ENCODE peak calls at places on chromosome 19, in four cellular contexts. Y, G, D and N are unnamed samples.

GRCh38 chr19:14682084-14682483 is 7.4 kb upstream of the ADGRE3 start:
- ATAC-seq in Y (no peak), D (no peak), G (no peak), N (no peak)

GRCh38 chr19:15300533-15301194 is 31.7 kb downstream of the BRD4 start:
- ATAC-seq in Y (peak), D (no peak), G (no peak), N (no peak)

GRCh38 chr19:8615813-8616596 is 5.5 kb upstream of the ADAMTS10 start:
- ATAC-seq in G (no peak), D (no peak), Y (no peak), N (peak)

GRCh38 chr19:31085125-31085524 is 264.1 kb downstream of the TSHZ3 start:
- ATAC-seq in D (no peak), G (no peak), Y (no peak), N (no peak)

GRCh38 chr19:48455908-48456562 is 661 bp downstream of the KCNJ14 start:
- ATAC-seq in G (no peak), D (no peak), Y (no peak), N (no peak)

GRCh38 chr19:15402411-15403150 is 16.2 kb downstream of the AKAP8L start:
- ATAC-seq in Y (no peak), D (no peak), G (no peak), N (no peak)

GRCh38 chr19:52464798-52465470 is 11.6 kb downstream of the ZNF578 start:
- ATAC-seq in D (no peak), G (no peak), Y (no peak), N (no peak)

GRCh38 chr19:7507884-7508283 is 8.0 kb upstream of the ZNF358 start:
- ATAC-seq in D (peak), Y (peak), G (peak), N (peak)

GRCh38 chr19:4597278-4597974 is 37.9 kb upstream of the SEMA6B start:
- ATAC-seq in D (no peak), Y (peak), G (no peak), N (peak)

GRCh38 chr19:14434157-14434501 is 1.0 kb downstream of the PKN1 start:
- ATAC-seq in D (no peak), G (peak), Y (peak), N (peak)

GRCh38 chr19:54452626-54453025 is 3.6 kb downstream of the LENG8 start:
- ATAC-seq in G (no peak), D (no peak), Y (no peak), N (no peak)

GRCh38 chr19:11626252-11626651 is 29.0 kb downstream of the ZNF627 start:
- ATAC-seq in Y (no peak), D (no peak), G (no peak), N (no peak)

GRCh38 chr19:35165200-35166058 is 10.9 kb downstream of the FXYD5 start:
- ATAC-seq in Y (no peak), G (no peak), D (no peak), N (no peak)

GRCh38 chr19:36203293-36203692 is 11.2 kb downstream of the ZNF565 start:
- ATAC-seq in G (no peak), Y (no peak), D (no peak), N (no peak)

GRCh38 chr19:5692785-5693194 is 2.7 kb downstream of the RPL36 start:
- ATAC-seq in D (no peak), G (no peak), Y (no peak), N (no peak)

GRCh38 chr19:44943801-44944249 is 1.8 kb downstream of the APOC4 start:
- ATAC-seq in D (peak), Y (no peak), G (no peak), N (peak)

GRCh38 chr19:44260343-44260681 is 626 bp downstream of the ZNF233 start:
- ATAC-seq in D (no peak), Y (peak), G (no peak), N (peak)